ENCODE peak calls at places on chromosomes 16 and 17, in seven cellular contexts. Z, E, M, H, K, T and S are unnamed samples.

GRCh38 chr17:38868095-38868967 is 1.5 kb upstream of the LASP1 start:
- DNase-seq in Z (peak; percentile 44), E (peak; percentile 56), M (peak; percentile 83), H (no peak), K (no peak), T (no peak), S (peak; percentile 54)

GRCh38 chr16:68232335-68232734 is 3.6 kb downstream of the ESRP2 start:
- DNase-seq in Z (no peak), E (no peak), M (peak; percentile 66), H (no peak), K (no peak), T (no peak), S (no peak)

GRCh38 chr16:4316103-4316731 is 350 bp downstream of the GLIS2 start:
- DNase-seq in Z (no peak), E (no peak), M (peak; percentile 59), H (no peak), K (no peak), T (peak; percentile 28), S (no peak)

GRCh38 chr16:539901-540530 is 12.5 kb downstream of the CAPN15 start:
- DNase-seq in Z (no peak), E (no peak), M (no peak), H (no peak), K (no peak), T (no peak), S (peak; percentile 76)

GRCh38 chr17:34578656-34579016 is 746 bp upstream of the TMEM132E start:
- DNase-seq in Z (no peak), E (no peak), M (no peak), H (no peak), K (no peak), T (no peak), S (no peak)

GRCh38 chr17:5373112-5373511 is 46.4 kb downstream of the NUP88 start:
- DNase-seq in Z (no peak), E (no peak), M (no peak), H (no peak), K (no peak), T (no peak), S (no peak)

GRCh38 chr16:72769876-72770275 is 278.1 kb downstream of the ZFHX3 start:
- DNase-seq in Z (no peak), E (no peak), M (no peak), H (no peak), K (no peak), T (peak; percentile 8), S (no peak)

GRCh38 chr16:89331371-89332109 is 114.0 kb downstream of the ZNF778 start:
- DNase-seq in Z (no peak), E (no peak), M (peak; percentile 50), H (no peak), K (no peak), T (no peak), S (no peak)

GRCh38 chr16:1601489-1601888 is 10.4 kb downstream of the IFT140 start:
- DNase-seq in Z (no peak), E (no peak), M (no peak), H (no peak), K (no peak), T (no peak), S (no peak)

GRCh38 chr16:1877089-1877488 is 5.1 kb upstream of the MEIOB start:
- DNase-seq in Z (no peak), E (peak; percentile 66), M (peak; percentile 11), H (no peak), K (no peak), T (no peak), S (no peak)

GRCh38 chr16:85574672-85575475 is 38.2 kb upstream of the GSE1 start:
- DNase-seq in Z (peak; percentile 53), E (no peak), M (no peak), H (no peak), K (no peak), T (no peak), S (no peak)

GRCh38 chr16:1157639-1158455 is 4.9 kb downstream of the CACNA1H start:
- DNase-seq in Z (no peak), E (no peak), M (no peak), H (no peak), K (no peak), T (no peak), S (no peak)

GRCh38 chr16:85291302-85292148 is 179.3 kb upstream of the CIBAR2 start:
- DNase-seq in Z (peak; percentile 66), E (peak; percentile 68), M (peak; percentile 82), H (no peak), K (no peak), T (no peak), S (no peak)

GRCh38 chr16:2439598-2439997 is 10.4 kb downstream of the CCNF start:
- DNase-seq in Z (no peak), E (no peak), M (no peak), H (no peak), K (no peak), T (no peak), S (no peak)

GRCh38 chr17:35612924-35613521 is 25.9 kb downstream of the AP2B1 start:
- DNase-seq in Z (peak; percentile 44), E (peak; percentile 35), M (no peak), H (peak; percentile 12), K (peak; percentile 26), T (peak; percentile 20), S (peak; percentile 54)
- TF ChIP-seq CTCF in Z (no peak), E (peak; percentile 41), M (no peak), H (peak; percentile 75), K (peak; percentile 60), T (peak; percentile 64), S (peak; percentile 77)

GRCh38 chr17:75241996-75242460 is 19.4 kb downstream of the GGA3 start:
- DNase-seq in Z (no peak), E (no peak), M (no peak), H (no peak), K (no peak), T (no peak), S (no peak)

GRCh38 chr17:75242461-75243042 is 18.9 kb downstream of the GGA3 start:
- DNase-seq in Z (no peak), E (peak; percentile 37), M (no peak), H (no peak), K (no peak), T (no peak), S (no peak)

GRCh38 chr17:75246404-75246803 is 15.0 kb downstream of the GGA3 start:
- DNase-seq in Z (no peak), E (no peak), M (no peak), H (no peak), K (no peak), T (no peak), S (no peak)

GRCh38 chr17:75244133-75244866 is 17.1 kb downstream of the GGA3 start:
- DNase-seq in Z (no peak), E (peak; percentile 52), M (no peak), H (no peak), K (no peak), T (no peak), S (no peak)

DNA sequence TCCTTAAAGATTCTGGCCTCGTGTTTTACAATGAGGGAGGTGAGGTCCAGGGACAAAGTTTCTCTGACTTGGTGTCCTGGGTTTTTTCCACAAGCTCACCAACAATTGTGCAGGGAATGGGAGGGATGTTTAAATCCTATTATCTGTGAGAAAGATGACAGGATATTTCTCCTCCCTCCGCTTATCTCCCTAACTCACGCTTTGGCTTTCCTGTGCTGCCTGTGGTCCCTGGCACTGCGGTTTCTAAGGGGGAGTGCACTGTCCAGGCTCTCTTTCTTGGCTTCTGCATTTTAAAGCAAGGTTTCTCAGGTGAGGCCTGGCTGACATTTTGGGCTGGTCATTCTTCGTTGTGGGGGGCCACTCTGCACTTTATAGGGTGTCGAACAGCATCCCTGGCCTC is 16.4 kb downstream of the GGA3 start:
- DNase-seq in Z (no peak), E (no peak), M (no peak), H (no peak), K (no peak), T (no peak), S (no peak)
- H3K36me3 ChIP-seq in Z (peaks cover 77% of the 10 kb centered on the region), E (no peaks in the 10 kb centered on the region), M (peaks cover 68% of the 10 kb centered on the region), H (peaks cover 39% of the 10 kb centered on the region), K (peaks cover 30% of the 10 kb centered on the region), T (peaks cover 8% of the 10 kb centered on the region), S (peaks cover 45% of the 10 kb centered on the region)

GRCh38 chr17:49513616-49514373 is 18.7 kb downstream of the NGFR start:
- DNase-seq in Z (no peak), E (no peak), M (peak; percentile 73), H (no peak), K (no peak), T (no peak), S (no peak)

GRCh38 chr17:49516190-49516589 is 21.1 kb downstream of the NGFR start:
- DNase-seq in Z (no peak), E (no peak), M (no peak), H (no peak), K (peak; percentile 30), T (no peak), S (no peak)

GRCh38 chr17:49513044-49513395 is 17.9 kb downstream of the NGFR start:
- DNase-seq in Z (no peak), E (no peak), M (peak; percentile 63), H (no peak), K (no peak), T (no peak), S (no peak)

GRCh38 chr17:49515196-49515770 is 20.2 kb downstream of the NGFR start:
- DNase-seq in Z (peak; percentile 86), E (peak; percentile 74), M (peak; percentile 98), H (peak; percentile 36), K (peak; percentile 83), T (peak; percentile 75), S (peak; percentile 74)

DNA sequence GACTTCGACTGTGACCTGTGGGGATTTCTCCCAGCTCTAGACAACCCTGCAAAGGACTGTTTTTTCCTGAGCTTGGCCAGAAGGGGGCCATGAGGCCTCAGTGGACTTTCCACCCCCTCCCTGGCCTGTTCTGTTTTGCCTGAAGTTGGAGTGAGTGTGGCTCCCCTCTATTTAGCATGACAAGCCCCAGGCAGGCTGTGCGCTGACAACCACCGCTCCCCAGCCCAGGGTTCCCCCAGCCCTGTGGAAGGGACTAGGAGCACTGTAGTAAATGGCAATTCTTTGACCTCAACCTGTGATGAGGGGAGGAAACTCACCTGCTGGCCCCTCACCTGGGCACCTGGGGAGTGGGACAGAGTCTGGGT is 19.3 kb downstream of the NGFR start:
- DNase-seq in Z (no peak), E (no peak), M (no peak), H (no peak), K (no peak), T (no peak), S (no peak)
- TF ChIP-seq CTCF in Z (no peak), E (no peak), M (no peak), H (peak; percentile 46), K (no peak), T (peak; percentile 14), S (peak; percentile 64)

GRCh38 chr16:15667091-15667742 is 17.2 kb downstream of the NDE1 start:
- DNase-seq in Z (no peak), E (no peak), M (no peak), H (no peak), K (no peak), T (no peak), S (no peak)
- H3K36me3 ChIP-seq in Z (peaks cover 94% of the 10 kb centered on the region), E (no peaks in the 10 kb centered on the region), M (peaks cover 69% of the 10 kb centered on the region), H (peaks cover 22% of the 10 kb centered on the region), K (no peaks in the 10 kb centered on the region), T (peaks cover 16% of the 10 kb centered on the region), S (peaks cover 51% of the 10 kb centered on the region)

GRCh38 chr16:62041401-62041800 is 5.2 kb upstream of the CDH8 start:
- DNase-seq in Z (no peak), E (no peak), M (no peak), H (no peak), K (no peak), T (peak; percentile 27), S (peak; percentile 65)
- TF ChIP-seq CTCF in Z (no peak), E (no peak), M (peak; percentile 10), H (no peak), K (no peak), T (peak; percentile 52), S (peak; percentile 75)

GRCh38 chr17:42817866-42818265 is 6.2 kb downstream of the BECN1 start:
- DNase-seq in Z (no peak), E (no peak), M (no peak), H (no peak), K (no peak), T (peak; percentile 79), S (peak; percentile 45)
- H3K36me3 ChIP-seq in Z (peaks cover 100% of the 10 kb centered on the region), E (no peaks in the 10 kb centered on the region), M (peaks cover 97% of the 10 kb centered on the region), H (peaks cover 52% of the 10 kb centered on the region), K (peaks cover 25% of the 10 kb centered on the region), T (peaks cover 43% of the 10 kb centered on the region), S (peaks cover 70% of the 10 kb centered on the region)